ENCODE peak calls at places on chromosomes 5 and 9, in five cellular contexts. T, Y, S, J and C are unnamed samples. For H3K27me3, the result is how much of the 10 kb centered on the place peaks cover.

GRCh38 chr9:68552700-68553099 is 12.0 kb upstream of the TMEM252 start:
- DNase-seq in T (no peak), Y (no peak), S (no peak), J (no peak), C (no peak)

GRCh38 chr5:114101153-114101552 is 260.7 kb upstream of the KCNN2 start:
- DNase-seq in T (peak), Y (no peak), S (no peak), J (peak), C (no peak)

GRCh38 chr9:115591584-115591984 is 473.6 kb upstream of the TNC start:
- DNase-seq in T (peak), Y (no peak), S (peak), J (peak), C (peak)

GRCh38 chr5:67211926-67212325 is 15.3 kb upstream of the CD180 start:
- DNase-seq in T (no peak), Y (no peak), S (no peak), J (no peak), C (no peak)

GRCh38 chr5:19853616-19854240 is 134.3 kb downstream of the CDH18 start:
- DNase-seq in T (no peak), Y (no peak), S (no peak), J (no peak), C (no peak)

GRCh38 chr5:88745093-88745696 is 137.8 kb downstream of the MEF2C start:
- DNase-seq in T (no peak), Y (no peak), S (no peak), J (no peak), C (no peak)

GRCh38 chr5:139388198-139388821 is 1.4 kb downstream of the MZB1 start:
- DNase-seq in T (peak), Y (no peak), S (peak), J (no peak), C (peak)

GRCh38 chr5:42894057-42894456 is 82.4 kb upstream of the SELENOP start:
- DNase-seq in T (no peak), Y (no peak), S (no peak), J (no peak), C (no peak)

GRCh38 chr9:106796771-106797170 is 66.2 kb upstream of the ZNF462 start:
- DNase-seq in T (no peak), Y (no peak), S (no peak), J (no peak), C (no peak)

GRCh38 chr5:61919920-61920319 is 386.1 kb upstream of the KIF2A start:
- DNase-seq in T (no peak), Y (no peak), S (peak), J (no peak), C (no peak)

GRCh38 chr5:182126-182525 is 9.2 kb upstream of the LRRC14B start:
- DNase-seq in T (no peak), Y (no peak), S (no peak), J (no peak), C (no peak)

GRCh38 chr9:88776717-88777497 is 214.4 kb upstream of the S1PR3 start:
- DNase-seq in T (no peak), Y (no peak), S (no peak), J (no peak), C (no peak)

GRCh38 chr5:147037517-147038205 is 159.1 kb upstream of the PPP2R2B start:
- DNase-seq in T (no peak), Y (no peak), S (no peak), J (no peak), C (no peak)

GRCh38 chr5:54725391-54726280 is 208.1 kb downstream of the SNX18 start:
- DNase-seq in T (no peak), Y (no peak), S (no peak), J (no peak), C (no peak)

GRCh38 chr5:178143901-178144300 is 9.8 kb downstream of the NHP2 start:
- DNase-seq in T (peak), Y (no peak), S (no peak), J (peak), C (no peak)

GRCh38 chr5:75335486-75335885 is 1.5 kb upstream of the HMGCR start:
- DNase-seq in T (no peak), Y (no peak), S (no peak), J (no peak), C (no peak)

GRCh38 chr5:40436535-40437237 is 243.0 kb upstream of the PTGER4 start:
- DNase-seq in T (no peak), Y (peak), S (peak), J (no peak), C (no peak)

GRCh38 chr5:58156354-58156753 is 303.5 kb downstream of the PLK2 start:
- DNase-seq in T (no peak), Y (no peak), S (no peak), J (peak), C (no peak)

GRCh38 chr9:120910643-120911042 is 16.0 kb downstream of the TRAF1 start:
- DNase-seq in T (no peak), Y (no peak), S (no peak), J (no peak), C (no peak)

GRCh38 chr5:55932700-55933099 is 62.1 kb downstream of the IL6ST start:
- DNase-seq in T (no peak), Y (no peak), S (no peak), J (no peak), C (no peak)

GRCh38 chr5:181188700-181189362 is 16.2 kb downstream of the TRIM7 start:
- DNase-seq in T (peak), Y (peak), S (peak), J (peak), C (peak)

GRCh38 chr9:88060746-88061145 is 77.5 kb downstream of the SPATA31C2 start:
- DNase-seq in T (no peak), Y (no peak), S (no peak), J (no peak), C (no peak)

GRCh38 chr5:140690376-140690932 is 716 bp downstream of the HARS1 start:
- DNase-seq in T (no peak), Y (no peak), S (no peak), J (no peak), C (no peak)

GRCh38 chr5:142290574-142291299 is 34.1 kb downstream of the SPRY4 start:
- DNase-seq in T (peak), Y (no peak), S (no peak), J (no peak), C (no peak)

GRCh38 chr5:57176350-57176857 is 2.5 kb downstream of the GPBP1 start:
- DNase-seq in T (no peak), Y (no peak), S (no peak), J (no peak), C (no peak)

GRCh38 chr9:114619205-114619758 is 8.2 kb downstream of the TMEM268 start:
- DNase-seq in T (no peak), Y (no peak), S (peak), J (no peak), C (peak)

GRCh38 chr9:119221281-119221680 is 148.0 kb downstream of the BRINP1 start:
- DNase-seq in T (no peak), Y (no peak), S (no peak), J (no peak), C (no peak)

GRCh38 chr9:122307036-122307435 is 42.4 kb downstream of the MRRF start:
- DNase-seq in T (no peak), Y (no peak), S (no peak), J (peak), C (no peak)

GRCh38 chr5:65480306-65480865 is 1.3 kb downstream of the ADAMTS6 start:
- DNase-seq in T (peak), Y (peak), S (peak), J (peak), C (peak)
- H3K4me3 ChIP-seq in T (peak), Y (peak), S (peak), J (peak), C (peak)

DNA sequence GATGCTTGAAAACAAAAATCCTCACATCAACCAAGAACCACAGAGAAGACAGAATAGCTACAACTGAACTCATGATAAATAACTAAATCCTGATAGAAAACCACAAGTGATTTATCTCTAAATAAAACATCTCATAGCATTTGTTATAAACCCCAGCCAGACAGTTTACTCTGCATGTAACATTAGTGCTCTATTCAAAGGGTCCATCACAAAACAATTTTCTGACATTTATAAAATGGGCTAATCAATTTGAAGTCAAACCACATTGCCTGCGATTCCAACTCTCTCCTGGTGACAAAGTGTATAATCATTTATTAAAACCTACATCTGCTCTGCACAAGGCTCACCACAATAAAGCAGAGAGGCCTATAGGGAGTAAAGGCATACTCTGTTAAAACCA is 49.8 kb downstream of the UIMC1 start:
- DNase-seq in T (no peak), Y (no peak), S (no peak), J (no peak), C (no peak)
- TF ChIP-seq CTCF in T (no peak), Y (no peak), S (no peak), J (no peak), C (no peak)

DNA sequence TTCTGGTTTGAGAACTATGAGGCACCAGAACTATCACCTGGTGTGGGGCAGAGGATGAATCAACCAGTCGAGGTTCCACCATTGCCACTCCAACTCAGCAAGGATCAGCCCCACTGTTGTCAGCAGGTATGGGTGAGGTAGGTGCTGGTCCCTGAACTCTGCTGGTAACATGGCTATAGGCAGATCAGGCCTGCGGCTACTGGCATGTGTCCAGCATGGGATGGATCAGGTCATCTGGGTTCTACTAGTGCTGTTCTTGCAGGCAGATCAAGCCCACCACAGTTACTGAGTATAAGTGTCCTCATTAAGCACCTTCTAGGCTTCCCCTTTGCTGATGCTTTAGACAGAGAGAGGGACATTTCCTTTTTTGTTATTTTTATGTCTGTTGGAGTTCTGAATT is 71.7 kb downstream of the GABRA6 start:
- DNase-seq in T (no peak), Y (no peak), S (no peak), J (no peak), C (no peak)
- H3K27me3 ChIP-seq in T (under half), Y (under half), S (under half), J (under half), C (under half)

GRCh38 chr9:135810806-135811575 is 96.4 kb downstream of the CAMSAP1 start:
- DNase-seq in T (no peak), Y (no peak), S (no peak), J (no peak), C (no peak)
- H3K4me3 ChIP-seq in T (no peak), Y (no peak), S (no peak), J (no peak), C (no peak)

GRCh38 chr5:100902406-100903035 is 561 bp downstream of the ST8SIA4 start:
- DNase-seq in T (peak), Y (peak), S (peak), J (no peak), C (no peak)
- TF ChIP-seq CTCF in T (no peak), Y (no peak), S (no peak), J (no peak), C (no peak)

DNA sequence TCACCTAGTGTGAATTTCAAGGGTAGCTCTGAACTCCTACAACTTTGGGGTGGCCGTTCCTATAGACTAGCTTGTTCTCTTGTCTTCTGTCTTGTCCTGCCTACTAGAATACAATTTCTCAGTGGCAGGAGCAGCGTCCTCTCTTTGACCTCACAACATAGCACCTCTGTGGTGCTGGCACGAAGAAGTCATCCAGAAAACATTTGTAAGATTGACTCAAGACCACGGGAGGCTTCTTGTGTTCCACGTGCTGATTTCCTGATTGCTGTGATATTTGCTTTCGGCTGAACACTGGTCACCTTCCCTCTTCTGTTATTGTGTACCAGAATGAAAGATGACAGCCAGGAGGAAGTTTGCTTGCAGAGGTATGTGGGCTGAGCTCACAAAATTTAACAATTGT is 27.0 kb downstream of the SLC1A1 start:
- DNase-seq in T (no peak), Y (no peak), S (no peak), J (no peak), C (no peak)
- H3K27me3 ChIP-seq in T (under half), Y (under half), S (under half), J (under half), C (under half)